ENCODE peak calls at places on chromosomes 16 and 17, in seven cellular contexts. B, E, Z, I, Q, W and F are unnamed samples.

GRCh38 chr17:35297666-35298065 is 54.8 kb downstream of the SLFN5 start:
- DNase-seq in B (no peak), E (no peak), Z (no peak), I (no peak), Q (no peak), W (no peak), F (no peak)

GRCh38 chr16:10114411-10114810 is 67.8 kb downstream of the GRIN2A start:
- DNase-seq in B (no peak), E (no peak), Z (no peak), I (no peak), Q (no peak), W (no peak), F (no peak)

GRCh38 chr17:29074488-29074887 is 31.5 kb downstream of the PIPOX start:
- DNase-seq in B (peak; percentile 50), E (no peak), Z (no peak), I (no peak), Q (no peak), W (no peak), F (no peak)

GRCh38 chr17:19238167-19238505 is 970 bp downstream of the EPN2 start:
- DNase-seq in B (peak; percentile 33), E (peak; percentile 55), Z (peak; percentile 79), I (peak; percentile 41), Q (peak; percentile 38), W (peak; percentile 37), F (peak; percentile 7)

GRCh38 chr17:9484789-9485188 is 90.8 kb downstream of the STX8 start:
- DNase-seq in B (no peak), E (no peak), Z (no peak), I (no peak), Q (no peak), W (no peak), F (no peak)

GRCh38 chr16:14088155-14088753 is 17.1 kb downstream of the MRTFB start:
- DNase-seq in B (no peak), E (no peak), Z (no peak), I (no peak), Q (no peak), W (no peak), F (no peak)

GRCh38 chr17:77692571-77693161 is 265.8 kb upstream of the TNRC6C start:
- DNase-seq in B (no peak), E (no peak), Z (no peak), I (no peak), Q (no peak), W (peak; percentile 82), F (peak; percentile 44)

GRCh38 chr17:72826602-72827001 is 265.9 kb downstream of the SLC39A11 start:
- DNase-seq in B (no peak), E (no peak), Z (no peak), I (no peak), Q (no peak), W (peak; percentile 50), F (no peak)

GRCh38 chr17:42071810-42072209 is 21.4 kb upstream of the C17orf113 start:
- DNase-seq in B (no peak), E (no peak), Z (no peak), I (no peak), Q (no peak), W (no peak), F (peak; percentile 54)
- TF ChIP-seq CTCF in B (no peak), E (no peak), Z (no peak), I (no peak), Q (no peak), W (no peak), F (no peak)

DNA sequence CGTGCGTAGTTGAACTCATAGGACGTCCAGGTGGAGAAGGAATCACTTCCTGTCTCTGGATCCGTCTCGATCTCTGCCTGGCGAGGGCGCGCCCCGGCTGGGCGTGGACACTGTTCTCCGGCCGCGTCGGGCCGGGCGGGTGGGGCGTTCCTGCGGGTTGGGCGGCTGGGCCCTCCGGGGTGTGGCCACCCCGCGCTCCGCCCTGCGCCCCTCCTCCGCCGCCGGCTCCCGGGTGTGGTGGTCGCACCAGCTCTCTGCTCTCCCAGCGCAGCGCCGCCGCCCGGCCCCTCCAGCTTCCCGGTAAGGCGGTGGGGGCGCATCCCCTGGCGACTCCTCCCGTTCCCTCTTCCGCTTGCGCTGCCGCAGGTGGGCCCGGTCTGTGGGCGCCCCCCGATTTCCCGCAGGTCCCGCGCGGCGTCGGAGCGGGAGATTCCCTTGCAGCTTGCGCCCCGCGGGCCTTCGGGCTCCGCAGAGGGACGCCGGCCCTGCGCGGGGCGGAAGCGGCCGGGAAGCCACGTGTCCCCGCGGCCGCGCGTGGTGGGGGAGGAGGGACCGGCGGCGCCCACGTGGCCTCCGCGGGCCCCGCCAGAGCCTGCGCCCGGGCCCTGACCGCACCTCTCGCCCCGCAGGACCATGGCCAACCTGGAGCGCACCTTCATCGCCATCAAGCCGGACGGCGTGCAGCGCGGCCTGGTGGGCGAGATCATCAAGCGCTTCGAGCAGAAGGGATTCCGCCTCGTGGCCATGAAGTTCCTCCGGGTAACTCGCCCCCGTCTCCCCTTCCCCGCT is at the start of gene NME2:
- DNase-seq in B (peak; percentile 91), E (peak; percentile 92), Z (peak; percentile 95), I (peak; percentile 93), Q (peak; percentile 92), W (peak; percentile 93), F (peak; percentile 68)
- TF ChIP-seq CTCF in B (no peak), E (no peak), Z (no peak), I (no peak), Q (no peak), W (no peak), F (no peak)

DNA sequence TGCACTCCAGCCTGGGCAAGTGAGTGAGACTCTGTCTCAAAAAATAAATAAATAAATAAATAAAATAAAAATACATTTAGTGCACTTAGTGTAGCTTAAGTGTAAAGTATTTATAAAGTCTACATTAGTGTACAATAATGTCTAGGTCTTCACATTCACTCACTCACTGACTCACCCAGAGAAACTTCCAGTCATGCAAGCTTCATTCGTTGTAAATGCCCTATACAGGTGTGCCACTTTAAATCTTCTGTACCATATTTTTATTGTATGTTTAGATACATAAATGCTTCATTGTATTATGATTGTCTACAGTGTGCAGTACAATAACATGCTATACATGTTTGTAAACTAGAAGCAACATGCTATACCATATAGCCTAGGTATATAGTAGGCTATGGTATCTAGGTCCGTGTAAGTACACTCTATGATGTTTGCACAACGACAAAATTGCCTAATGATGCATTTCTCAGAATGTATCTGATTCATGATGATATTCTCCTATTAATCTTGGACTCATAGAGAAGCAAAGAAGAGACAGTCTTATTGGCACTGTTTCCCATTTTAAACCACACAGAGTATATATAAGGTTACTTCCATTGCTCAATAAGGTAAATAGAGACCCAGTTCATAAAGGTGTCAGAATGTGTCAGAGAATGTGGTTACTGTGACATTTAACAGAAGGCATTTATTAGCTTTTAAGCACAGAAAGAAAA is 1314.9 kb downstream of the CDH11 start:
- DNase-seq in B (no peak), E (no peak), Z (no peak), I (no peak), Q (no peak), W (no peak), F (no peak)
- TF ChIP-seq CTCF in B (no peak), E (no peak), Z (no peak), I (no peak), Q (no peak), W (no peak), F (no peak)

GRCh38 chr17:3043737-3044365 is 19.6 kb downstream of the OR1D5 start:
- DNase-seq in B (no peak), E (no peak), Z (no peak), I (no peak), Q (peak; percentile 61), W (no peak), F (peak; percentile 39)
- TF ChIP-seq CTCF in B (no peak), E (no peak), Z (no peak), I (no peak), Q (peak; percentile 66), W (peak; percentile 29), F (peak; percentile 27)